ENCODE peak calls at places on chromosome 2, in seven cellular contexts. K is MV-4-11, V is anterior cingulate cortex, W is WTC11, J is AG04449, L is HFFc6, X is AG20443. I is an unnamed sample.
A peak's percentile ranks its signal among the peaks of the same experiment; 100 is the strongest.

GRCh38 chr2:237178396-237178795 is 92.7 kb downstream of the COPS8 start:
- DNase-seq in K (no peak), V (no peak), W (no peak), J (peak; percentile 84), L (peak; percentile 84), X (no peak), I (no peak)

GRCh38 chr2:149991576-149991975 is 404.0 kb upstream of the MMADHC start:
- DNase-seq in K (no peak), V (no peak), W (no peak), J (peak; percentile 26), L (peak; percentile 52), X (no peak), I (no peak)

GRCh38 chr2:177433402-177433801 is 40.8 kb downstream of the AGPS start:
- DNase-seq in K (no peak), V (no peak), W (no peak), J (no peak), L (no peak), X (no peak), I (no peak)

GRCh38 chr2:120470041-120470716 is 124.2 kb downstream of the INHBB start:
- DNase-seq in K (peak; percentile 95), V (no peak), W (no peak), J (peak; percentile 83), L (peak; percentile 96), X (peak; percentile 96), I (peak; percentile 97)

GRCh38 chr2:140627136-140627535 is 1503.7 kb downstream of the LRP1B start:
- DNase-seq in K (no peak), V (no peak), W (no peak), J (no peak), L (no peak), X (no peak), I (no peak)

GRCh38 chr2:173451137-173451536 is 96.5 kb downstream of the CDCA7 start:
- DNase-seq in K (no peak), V (no peak), W (no peak), J (no peak), L (no peak), X (no peak), I (no peak)

GRCh38 chr2:129504646-129505045 is 474.8 kb upstream of the RAB6C start:
- DNase-seq in K (no peak), V (no peak), W (no peak), J (no peak), L (no peak), X (no peak), I (no peak)

GRCh38 chr2:178521304-178522150 is 41.3 kb downstream of the PLEKHA3 start:
- DNase-seq in K (no peak), V (no peak), W (no peak), J (no peak), L (no peak), X (no peak), I (no peak)

GRCh38 chr2:8597526-8598225 is 84.2 kb upstream of the ID2 start:
- DNase-seq in K (no peak), V (no peak), W (no peak), J (no peak), L (no peak), X (no peak), I (peak; percentile 66)

GRCh38 chr2:165725421-165725820 is 68.6 kb downstream of the GALNT3 start:
- DNase-seq in K (no peak), V (no peak), W (no peak), J (peak; percentile 17), L (peak; percentile 56), X (peak; percentile 44), I (peak; percentile 54)

GRCh38 chr2:145777297-145777696 is 1257.4 kb upstream of the ZEB2 start:
- DNase-seq in K (peak; percentile 37), V (no peak), W (no peak), J (no peak), L (peak; percentile 12), X (no peak), I (no peak)

GRCh38 chr2:63673865-63674533 is 85.2 kb downstream of the MDH1 start:
- DNase-seq in K (no peak), V (no peak), W (no peak), J (no peak), L (no peak), X (no peak), I (no peak)

GRCh38 chr2:217054791-217055190 is 194.9 kb upstream of the TNP1 start:
- DNase-seq in K (peak; percentile 68), V (no peak), W (no peak), J (no peak), L (no peak), X (no peak), I (no peak)

GRCh38 chr2:127361929-127362328 is 25.8 kb downstream of the MAP3K2 start:
- DNase-seq in K (no peak), V (no peak), W (no peak), J (no peak), L (no peak), X (no peak), I (no peak)

GRCh38 chr2:180314086-180314485 is 307.0 kb upstream of the CWC22 start:
- DNase-seq in K (no peak), V (no peak), W (no peak), J (no peak), L (peak; percentile 53), X (peak; percentile 41), I (no peak)

I was measured in osteoblast.